ENCODE peak calls at places on chromosome 2, in seven cellular contexts. F is right atrium auricular region, U is GM10248, B is OCI-LY7, M is HepG2, H is breast epithelium, J is H9. V is an unnamed sample.
A peak's percentile ranks its signal among the peaks of the same experiment; 100 is the strongest.

GRCh38 chr2:101725515-101726192 is 28.1 kb downstream of the MAP4K4 start:
- DNase-seq in B (peak; percentile 45), H (no peak), M (no peak), J (peak; percentile 41), F (no peak), U (no peak), V (no peak)

GRCh38 chr2:3183766-3184165 is 193.9 kb downstream of the EIPR1 start:
- DNase-seq in J (no peak), F (no peak), M (no peak), B (no peak), H (no peak), U (no peak), V (no peak)

GRCh38 chr2:230700447-230700846 is 12.2 kb upstream of the CAB39 start:
- DNase-seq in M (no peak), U (no peak), H (no peak), B (no peak), F (no peak), J (no peak), V (no peak)

GRCh38 chr2:239668651-239669050 is 267.8 kb upstream of the HDAC4 start:
- DNase-seq in F (no peak), J (no peak), M (no peak), U (no peak), B (no peak), H (no peak), V (no peak)

GRCh38 chr2:110858135-110858737 is 125.9 kb downstream of the ACOXL start:
- DNase-seq in U (peak; percentile 77), F (no peak), J (peak; percentile 47), M (no peak), H (no peak), B (peak; percentile 88), V (no peak)

GRCh38 chr2:150141241-150142001 is 346.0 kb downstream of the RND3 start:
- DNase-seq in M (no peak), H (no peak), B (no peak), F (no peak), U (no peak), J (no peak), V (no peak)

GRCh38 chr2:162487816-162488215 is 143.9 kb downstream of the GCA start:
- DNase-seq in J (no peak), M (no peak), H (no peak), F (no peak), U (no peak), B (no peak), V (no peak)

GRCh38 chr2:174524525-174524924 is 37.7 kb upstream of the GPR155 start:
- DNase-seq in F (no peak), J (no peak), H (no peak), U (no peak), B (no peak), M (no peak), V (peak; percentile 52)

GRCh38 chr2:240777416-240778212 is 42.4 kb downstream of the KIF1A start:
- DNase-seq in M (no peak), F (no peak), H (no peak), J (no peak), B (no peak), U (no peak), V (no peak)

GRCh38 chr2:177984739-177985138 is 87.8 kb downstream of the PDE11A start:
- DNase-seq in B (no peak), M (no peak), H (no peak), U (no peak), F (no peak), J (no peak), V (no peak)

GRCh38 chr2:12259497-12259896 is 457.2 kb upstream of the TRIB2 start:
- DNase-seq in F (no peak), H (no peak), M (no peak), U (no peak), J (no peak), B (no peak), V (no peak)

GRCh38 chr2:105641389-105641811 is 103.3 kb upstream of the NCK2 start:
- DNase-seq in U (no peak), J (no peak), B (no peak), M (no peak), F (peak; percentile 55), H (no peak), V (no peak)

GRCh38 chr2:141062016-141062415 is 1068.8 kb downstream of the LRP1B start:
- DNase-seq in J (no peak), U (no peak), B (no peak), M (no peak), H (no peak), F (no peak), V (no peak)

GRCh38 chr2:141329949-141330348 is 800.9 kb downstream of the LRP1B start:
- DNase-seq in M (no peak), J (no peak), B (no peak), H (no peak), U (no peak), F (no peak), V (no peak)

GRCh38 chr2:134336936-134337335 is 83.1 kb downstream of the MGAT5 start:
- DNase-seq in M (no peak), H (no peak), J (no peak), F (no peak), B (no peak), U (no peak), V (no peak)

GRCh38 chr2:144402282-144402681 is 117.6 kb downstream of the ZEB2 start:
- DNase-seq in M (no peak), B (no peak), J (no peak), U (no peak), H (no peak), F (no peak), V (no peak)

DNA sequence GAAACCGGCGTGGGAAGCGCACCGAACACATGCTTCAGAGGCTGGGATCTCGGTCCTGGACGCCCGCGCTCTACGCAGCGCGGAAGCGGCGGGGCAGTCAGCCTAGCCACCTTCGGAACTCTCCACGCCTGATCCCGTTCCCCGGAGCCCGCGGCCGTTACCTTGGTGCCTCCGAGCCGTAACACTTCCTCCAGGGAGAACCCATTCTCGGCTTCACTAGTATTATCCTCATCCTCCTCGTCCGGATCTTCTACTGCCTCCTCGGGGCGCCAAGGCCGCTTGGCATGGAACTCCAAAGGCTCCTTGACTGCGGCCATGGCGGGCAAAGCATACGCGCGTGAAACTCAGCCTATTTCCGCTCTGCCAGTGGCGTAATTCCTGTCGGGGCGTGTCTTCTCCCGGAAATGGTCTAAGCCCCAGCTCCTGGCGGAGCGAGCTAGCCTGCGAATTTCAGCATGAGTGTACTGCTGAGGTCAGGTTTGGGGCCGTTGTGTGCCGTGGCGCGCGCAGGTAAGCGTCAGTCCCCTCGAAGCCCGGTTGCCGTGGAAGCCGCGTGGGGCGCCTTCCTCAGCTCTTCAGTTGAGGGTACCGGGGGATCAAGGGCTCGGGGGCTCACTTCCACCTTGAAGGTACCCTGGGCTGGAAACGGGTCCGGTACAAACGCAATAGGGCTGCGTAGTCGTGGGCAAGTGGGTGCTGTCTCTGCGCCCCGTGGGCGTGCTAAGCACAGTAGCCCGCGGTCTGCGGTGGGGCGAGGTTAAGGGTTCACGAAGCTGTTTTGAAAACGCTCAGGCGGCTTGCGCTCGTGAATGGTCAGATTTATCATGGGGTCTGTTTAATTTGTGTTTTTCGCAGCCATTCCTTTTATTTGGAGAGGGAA is at the start of the genes CEBPZ and NDUFAF7:
- DNase-seq in F (peak; percentile 95), M (peak; percentile 93), H (peak; percentile 89), B (peak; percentile 91), J (peak; percentile 85), U (peak; percentile 94), V (peak; percentile 91)
- TF ChIP-seq CTCF in F (no peak), M (no peak), H (no peak), B (peak; percentile 18), J (no peak), U (no peak), V (no peak)

DNA sequence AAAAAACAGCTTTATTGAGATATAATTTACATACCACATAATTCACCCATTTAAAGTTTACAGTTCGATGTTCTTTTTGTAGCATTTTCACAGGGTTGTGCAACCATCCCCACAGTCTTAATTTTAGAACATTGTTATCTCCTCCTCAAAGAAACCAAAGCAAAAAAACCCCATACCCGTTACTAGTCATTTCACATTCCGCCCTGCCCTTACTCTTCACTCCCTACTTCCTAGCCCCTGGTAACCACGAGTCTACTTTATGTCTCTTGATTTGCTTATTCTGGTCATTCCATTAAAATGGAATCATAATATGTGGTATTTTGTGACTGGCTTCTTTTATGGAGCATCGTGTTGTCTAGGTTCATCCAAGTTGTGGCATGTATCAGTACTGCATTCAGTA is 137.7 kb downstream of the TANC1 start:
- DNase-seq in F (no peak), M (no peak), J (no peak), H (no peak), B (no peak), U (no peak), V (no peak)
- TF ChIP-seq CTCF in F (no peak), M (no peak), J (no peak), H (no peak), B (no peak), U (no peak), V (no peak)

GRCh38 chr2:83972123-83972522 is 487.0 kb downstream of the SUCLG1 start:
- DNase-seq in H (no peak), J (no peak), F (no peak), U (no peak), B (no peak), M (no peak), V (no peak)

GRCh38 chr2:83971547-83971946 is 487.5 kb downstream of the SUCLG1 start:
- DNase-seq in B (no peak), H (no peak), F (no peak), U (no peak), J (no peak), M (no peak), V (no peak)

GRCh38 chr2:83970262-83970929 is 488.7 kb downstream of the SUCLG1 start:
- DNase-seq in M (no peak), H (no peak), F (no peak), J (no peak), B (no peak), U (no peak), V (no peak)

GRCh38 chr2:83969085-83969484 is 490.0 kb downstream of the SUCLG1 start:
- DNase-seq in U (no peak), B (no peak), J (no peak), F (no peak), H (no peak), M (no peak), V (no peak)

DNA sequence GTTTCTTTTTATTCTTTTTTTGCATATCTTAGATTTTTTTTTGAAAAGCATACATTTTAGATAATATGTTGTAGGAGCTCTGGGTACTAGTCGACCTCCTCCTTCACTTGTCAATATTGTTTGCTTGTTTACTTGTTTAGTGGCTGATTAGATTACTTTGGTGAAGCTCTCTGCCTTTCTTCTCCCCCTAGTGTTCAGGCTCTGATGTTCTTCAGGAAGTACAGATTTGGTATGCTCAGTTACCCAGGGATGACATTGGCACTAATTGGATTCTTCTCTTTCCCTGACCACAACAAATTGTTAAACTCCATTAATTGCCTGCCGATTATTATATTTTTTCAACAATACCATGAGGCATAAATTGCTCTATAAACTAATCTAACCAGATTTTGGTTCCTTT is 491.2 kb downstream of the SUCLG1 start:
- DNase-seq in H (no peak), J (no peak), F (no peak), B (no peak), U (no peak), M (no peak), V (no peak)
- TF ChIP-seq CTCF in H (no peak), J (peak; percentile 64), F (no peak), B (peak; percentile 37), U (no peak), M (peak; percentile 14), V (no peak)

DNA sequence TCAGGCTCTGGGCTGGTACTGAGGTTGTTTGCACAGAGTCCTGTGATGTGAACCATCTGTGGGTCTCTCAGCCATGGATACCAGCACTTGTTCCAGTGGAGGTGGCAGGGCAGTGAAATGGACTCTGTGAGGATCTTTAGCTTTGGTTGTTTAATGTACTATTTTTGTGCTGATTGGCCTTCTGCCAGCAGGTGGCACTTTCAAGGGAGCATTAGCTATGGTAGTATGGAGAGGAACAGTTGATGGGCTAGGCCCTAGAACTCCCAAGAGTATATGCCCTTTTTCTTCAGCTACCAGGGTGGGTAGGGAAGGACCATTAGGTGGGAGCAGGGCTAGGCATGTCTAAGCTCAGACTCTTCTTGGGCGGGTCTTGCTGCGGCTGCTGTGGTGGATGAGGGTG is 257.0 kb upstream of the GYPC start:
- DNase-seq in F (no peak), M (peak; percentile 3), U (no peak), B (peak; percentile 21), J (no peak), H (no peak), V (no peak)
- TF ChIP-seq CTCF in F (no peak), M (peak; percentile 48), U (peak; percentile 11), B (peak; percentile 65), J (peak; percentile 46), H (no peak), V (no peak)

V was measured in CD14-positive monocyte.